ENCODE peak calls at places on chromosomes 2 and 18, in six cellular contexts. W is neural crest cell, U is esophagus squamous epithelium, M is CD14-positive monocyte, V is pulmonary artery endothelial cell, Z is activated B cell treated with CpG ODN at 0.5 μM for 24 hours. G is an unnamed sample.

GRCh38 chr2:217065695-217066405 is 206.0 kb upstream of the TNP1 start:
- DNase-seq in Z (no peak), V (peak; percentile 20), U (no peak), M (no peak), W (no peak), G (peak; percentile 5)

GRCh38 chr2:188381614-188382013 is 89.9 kb downstream of the GULP1 start:
- DNase-seq in V (peak; percentile 41), U (no peak), Z (no peak), M (no peak), W (no peak), G (peak; percentile 72)

GRCh38 chr2:134416637-134417036 is 162.8 kb downstream of the MGAT5 start:
- DNase-seq in M (no peak), Z (no peak), V (no peak), U (no peak), W (no peak), G (peak; percentile 53)

GRCh38 chr2:157509755-157510154 is 65.9 kb upstream of the CYTIP start:
- DNase-seq in W (no peak), U (no peak), M (no peak), V (no peak), Z (no peak), G (no peak)

GRCh38 chr2:10668402-10669012 is 21.3 kb downstream of the NOL10 start:
- DNase-seq in W (peak; percentile 20), U (no peak), Z (no peak), V (peak; percentile 17), M (no peak), G (peak; percentile 64)

GRCh38 chr2:232843860-232844259 is 26.2 kb upstream of the SNORC start:
- DNase-seq in W (no peak), Z (no peak), M (no peak), U (no peak), V (no peak), G (no peak)

GRCh38 chr2:151071382-151071781 is 190.3 kb downstream of the RBM43 start:
- DNase-seq in V (no peak), W (no peak), Z (no peak), U (no peak), M (no peak), G (no peak)

GRCh38 chr2:77296791-77297190 is 225.4 kb downstream of the LRRTM4 start:
- DNase-seq in Z (no peak), U (no peak), W (no peak), M (no peak), V (no peak), G (no peak)

GRCh38 chr2:202965810-202966454 is 48.7 kb upstream of the NBEAL1 start:
- DNase-seq in M (peak; percentile 70), Z (no peak), W (no peak), V (no peak), U (no peak), G (no peak)

GRCh38 chr18:76581261-76581660 is 86.2 kb upstream of the ZNF516 start:
- DNase-seq in U (no peak), M (no peak), V (no peak), Z (no peak), W (no peak), G (no peak)

GRCh38 chr2:201266629-201267028 is 6.3 kb downstream of the CASP8 start:
- DNase-seq in W (no peak), M (no peak), Z (no peak), U (no peak), V (no peak), G (no peak)

GRCh38 chr18:61400016-61400630 is 66.9 kb downstream of the CDH20 start:
- DNase-seq in M (no peak), U (no peak), W (no peak), Z (no peak), V (no peak), G (no peak)

G was measured in LoVo.